ENCODE peak calls at places on chromosomes 16 and 17, in ten cellular contexts. One of them, this sample, is unnamed.

GRCh38 chr17:82160081-82160480 is 52.6 kb downstream of the CCDC57 start:
- DNase-seq in A549: no peak
- DNase-seq in right lobe of liver: no peak
- DNase-seq in fibroblast of lung: no peak
- DNase-seq in IMR-90: peak; percentile 66
- DNase-seq in tibial nerve: no peak
- DNase-seq in cardiac muscle cell: no peak
- DNase-seq in heart right ventricle: no peak
- DNase-seq in hepatocyte: no peak
- DNase-seq in pancreas: no peak
- DNase-seq in this sample: no peak

GRCh38 chr16:54266363-54266955 is 20.1 kb downstream of the IRX3 start:
- DNase-seq in A549: no peak
- DNase-seq in right lobe of liver: no peak
- DNase-seq in fibroblast of lung: no peak
- DNase-seq in IMR-90: no peak
- DNase-seq in tibial nerve: no peak
- DNase-seq in cardiac muscle cell: peak; percentile 57
- DNase-seq in heart right ventricle: no peak
- DNase-seq in hepatocyte: no peak
- DNase-seq in pancreas: no peak
- DNase-seq in this sample: peak; percentile 57

GRCh38 chr16:23368469-23368868 is 66.4 kb downstream of the SCNN1B start:
- DNase-seq in A549: no peak
- DNase-seq in right lobe of liver: no peak
- DNase-seq in fibroblast of lung: peak; percentile 7
- DNase-seq in IMR-90: peak; percentile 12
- DNase-seq in tibial nerve: no peak
- DNase-seq in cardiac muscle cell: no peak
- DNase-seq in heart right ventricle: no peak
- DNase-seq in hepatocyte: no peak
- DNase-seq in pancreas: no peak
- DNase-seq in this sample: no peak

GRCh38 chr16:68079616-68080344 is 5.4 kb upstream of the NFATC3 start:
- DNase-seq in A549: no peak
- DNase-seq in right lobe of liver: peak; percentile 87
- DNase-seq in fibroblast of lung: no peak
- DNase-seq in IMR-90: no peak
- DNase-seq in tibial nerve: peak; percentile 54
- DNase-seq in cardiac muscle cell: peak; percentile 68
- DNase-seq in heart right ventricle: peak; percentile 80
- DNase-seq in hepatocyte: peak; percentile 77
- DNase-seq in pancreas: peak; percentile 24
- DNase-seq in this sample: no peak

GRCh38 chr17:18205861-18206260 is 19.6 kb upstream of the LLGL1 start:
- DNase-seq in A549: no peak
- DNase-seq in right lobe of liver: no peak
- DNase-seq in fibroblast of lung: no peak
- DNase-seq in IMR-90: no peak
- DNase-seq in tibial nerve: no peak
- DNase-seq in cardiac muscle cell: no peak
- DNase-seq in heart right ventricle: no peak
- DNase-seq in hepatocyte: no peak
- DNase-seq in pancreas: no peak
- DNase-seq in this sample: no peak

GRCh38 chr17:48842746-48843145 is 11.9 kb downstream of the CALCOCO2 start:
- DNase-seq in A549: no peak
- DNase-seq in right lobe of liver: no peak
- DNase-seq in fibroblast of lung: no peak
- DNase-seq in IMR-90: peak; percentile 20
- DNase-seq in tibial nerve: no peak
- DNase-seq in cardiac muscle cell: no peak
- DNase-seq in heart right ventricle: no peak
- DNase-seq in hepatocyte: no peak
- DNase-seq in pancreas: no peak
- DNase-seq in this sample: no peak

GRCh38 chr17:12078791-12079190 is 58.1 kb downstream of the MAP2K4 start:
- DNase-seq in A549: no peak
- DNase-seq in right lobe of liver: no peak
- DNase-seq in fibroblast of lung: peak; percentile 89
- DNase-seq in IMR-90: peak; percentile 83
- DNase-seq in tibial nerve: no peak
- DNase-seq in cardiac muscle cell: peak; percentile 71
- DNase-seq in heart right ventricle: no peak
- DNase-seq in hepatocyte: no peak
- DNase-seq in pancreas: no peak
- DNase-seq in this sample: no peak

GRCh38 chr16:19997264-19997663 is 76.4 kb downstream of the GPR139 start:
- DNase-seq in A549: no peak
- DNase-seq in right lobe of liver: no peak
- DNase-seq in fibroblast of lung: no peak
- DNase-seq in IMR-90: no peak
- DNase-seq in tibial nerve: no peak
- DNase-seq in cardiac muscle cell: no peak
- DNase-seq in heart right ventricle: no peak
- DNase-seq in hepatocyte: peak; percentile 16
- DNase-seq in pancreas: no peak
- DNase-seq in this sample: no peak

GRCh38 chr16:68756250-68757051 is 19.4 kb downstream of the CDH1 start:
- DNase-seq in A549: peak; percentile 37
- DNase-seq in right lobe of liver: peak; percentile 40
- DNase-seq in fibroblast of lung: peak; percentile 12
- DNase-seq in IMR-90: no peak
- DNase-seq in tibial nerve: no peak
- DNase-seq in cardiac muscle cell: peak; percentile 40
- DNase-seq in heart right ventricle: no peak
- DNase-seq in hepatocyte: peak; percentile 87
- DNase-seq in pancreas: peak; percentile 82
- DNase-seq in this sample: no peak

GRCh38 chr17:39813631-39814030 is 50.5 kb downstream of the IKZF3 start:
- DNase-seq in A549: no peak
- DNase-seq in right lobe of liver: no peak
- DNase-seq in fibroblast of lung: no peak
- DNase-seq in IMR-90: no peak
- DNase-seq in tibial nerve: no peak
- DNase-seq in cardiac muscle cell: no peak
- DNase-seq in heart right ventricle: no peak
- DNase-seq in hepatocyte: no peak
- DNase-seq in pancreas: no peak
- DNase-seq in this sample: no peak

GRCh38 chr17:7208027-7208571 is 11.5 kb downstream of the DLG4 start:
- DNase-seq in A549: no peak
- DNase-seq in right lobe of liver: no peak
- DNase-seq in fibroblast of lung: no peak
- DNase-seq in IMR-90: no peak
- DNase-seq in tibial nerve: no peak
- DNase-seq in cardiac muscle cell: no peak
- DNase-seq in heart right ventricle: no peak
- DNase-seq in hepatocyte: no peak
- DNase-seq in pancreas: no peak
- DNase-seq in this sample: no peak

DNA sequence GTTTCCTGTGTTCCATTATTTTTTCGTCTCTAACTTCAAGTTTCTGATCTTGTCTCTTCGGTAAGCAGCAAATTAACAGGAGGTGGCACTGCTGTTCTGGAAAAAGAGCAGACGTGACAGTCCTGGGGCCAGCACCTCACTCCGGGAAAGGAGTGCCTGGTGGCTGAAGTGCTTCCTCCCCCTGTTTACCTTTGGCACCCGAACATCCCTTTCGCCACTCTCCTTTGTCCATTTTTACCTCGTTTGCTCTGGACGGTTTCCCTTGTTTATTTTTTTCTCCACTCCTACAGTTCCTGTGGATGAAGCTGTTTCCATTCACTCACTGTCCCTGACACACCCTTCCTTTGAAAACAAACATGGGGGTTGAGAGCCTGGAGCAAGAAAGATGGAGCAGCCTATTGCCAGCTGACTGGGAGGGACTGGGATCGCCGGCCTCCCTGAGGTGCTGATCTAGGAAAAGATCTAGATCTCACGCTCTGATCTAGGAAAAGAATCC is 12.6 kb downstream of the SAP30BP start:
- DNase-seq in A549: peak; percentile 89
- DNase-seq in right lobe of liver: peak; percentile 48
- DNase-seq in fibroblast of lung: peak; percentile 41
- DNase-seq in IMR-90: no peak
- DNase-seq in tibial nerve: peak; percentile 41
- DNase-seq in cardiac muscle cell: peak; percentile 31
- DNase-seq in heart right ventricle: no peak
- DNase-seq in hepatocyte: peak; percentile 41
- DNase-seq in pancreas: no peak
- DNase-seq in this sample: no peak
- TF ChIP-seq CTCF in A549: peak; percentile 96
- TF ChIP-seq CTCF in right lobe of liver: peak; percentile 36
- TF ChIP-seq CTCF in fibroblast of lung: no peak
- TF ChIP-seq CTCF in IMR-90: no peak
- TF ChIP-seq CTCF in tibial nerve: peak; percentile 45
- TF ChIP-seq CTCF in cardiac muscle cell: peak; percentile 13
- TF ChIP-seq CTCF in heart right ventricle: no peak
- TF ChIP-seq CTCF in hepatocyte: no peak
- TF ChIP-seq CTCF in pancreas: no peak
- TF ChIP-seq CTCF in this sample: peak; percentile 62

DNA sequence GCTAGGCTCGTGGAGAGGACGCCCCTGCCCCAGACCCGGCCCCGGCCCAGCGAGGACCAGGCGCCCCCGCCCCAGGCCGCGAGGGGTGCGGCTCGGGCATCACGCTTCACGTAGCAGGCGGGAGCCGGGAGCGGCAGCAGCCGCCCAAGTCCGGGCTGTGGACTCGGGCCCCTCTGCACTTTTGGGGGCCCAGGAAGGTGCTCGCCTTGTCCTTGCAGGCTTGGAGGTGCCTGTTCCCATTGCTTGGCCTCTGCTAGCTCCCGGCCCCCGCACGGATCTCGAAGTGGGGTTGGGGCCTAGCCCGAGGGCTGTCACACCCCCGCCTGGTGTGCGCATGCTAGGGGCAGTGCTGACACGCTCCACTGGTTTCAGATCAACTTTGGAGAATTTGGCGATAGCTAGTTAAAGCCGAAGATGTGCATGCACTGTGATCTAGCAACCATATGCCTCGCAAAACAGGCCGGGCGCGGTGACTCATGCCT is 55.7 kb downstream of the WSB1 start:
- DNase-seq in A549: no peak
- DNase-seq in right lobe of liver: no peak
- DNase-seq in fibroblast of lung: no peak
- DNase-seq in IMR-90: no peak
- DNase-seq in tibial nerve: no peak
- DNase-seq in cardiac muscle cell: no peak
- DNase-seq in heart right ventricle: no peak
- DNase-seq in hepatocyte: no peak
- DNase-seq in pancreas: no peak
- DNase-seq in this sample: no peak
- H3K27ac ChIP-seq in A549: peak overlapping the region; percentile 78
- H3K27ac ChIP-seq in right lobe of liver: peak overlapping the region; percentile 75
- H3K27ac ChIP-seq in fibroblast of lung: no peak overlapping the region
- H3K27ac ChIP-seq in IMR-90: no peak overlapping the region
- H3K27ac ChIP-seq in tibial nerve: peak overlapping the region; percentile 93
- H3K27ac ChIP-seq in cardiac muscle cell: no peak overlapping the region
- H3K27ac ChIP-seq in heart right ventricle: peak overlapping the region; percentile 64
- H3K27ac ChIP-seq in hepatocyte: peak overlapping the region; percentile 77
- H3K27ac ChIP-seq in pancreas: peak overlapping the region; percentile 72
- H3K27ac ChIP-seq in this sample: peak overlapping the region; percentile 88

DNA sequence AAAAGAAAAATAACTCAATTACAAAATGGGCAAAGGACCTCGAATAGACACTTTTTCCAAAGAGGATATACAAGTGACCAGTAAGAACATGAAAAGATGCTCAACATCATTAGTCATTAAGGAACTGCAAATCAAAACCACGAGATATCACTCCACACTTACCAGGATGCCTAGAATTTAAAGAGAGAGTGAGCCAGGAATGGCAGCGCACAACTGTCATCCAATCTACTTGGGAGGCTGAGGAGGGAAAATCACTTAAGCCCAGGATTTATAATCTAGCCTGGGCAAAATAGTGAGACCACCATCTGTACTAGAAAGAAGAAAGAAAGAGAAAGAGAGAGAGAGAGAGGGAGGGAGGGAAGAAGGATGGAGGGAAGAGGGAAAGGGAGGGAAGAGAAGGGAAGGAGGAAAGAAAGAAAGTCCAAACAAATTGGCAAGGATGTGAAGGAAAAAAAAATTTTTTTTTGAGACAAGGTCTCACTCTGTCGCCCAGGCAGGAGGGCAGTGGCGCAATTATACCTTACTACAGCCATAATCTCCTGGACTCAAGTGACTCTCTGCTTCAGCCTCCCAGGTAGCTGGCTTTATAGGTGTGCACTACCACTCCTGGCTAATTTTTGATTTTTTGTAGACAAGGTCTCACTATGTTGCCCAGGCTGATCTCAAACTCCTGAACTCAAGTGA is 22.6 kb downstream of the TBX2 start:
- DNase-seq in A549: no peak
- DNase-seq in right lobe of liver: no peak
- DNase-seq in fibroblast of lung: no peak
- DNase-seq in IMR-90: no peak
- DNase-seq in tibial nerve: no peak
- DNase-seq in cardiac muscle cell: no peak
- DNase-seq in heart right ventricle: no peak
- DNase-seq in hepatocyte: no peak
- DNase-seq in pancreas: no peak
- DNase-seq in this sample: no peak
- H3K4me1 ChIP-seq in A549: peaks cover 21% of the 10 kb centered on the region
- H3K4me1 ChIP-seq in right lobe of liver: no peaks in the 10 kb centered on the region
- H3K4me1 ChIP-seq in fibroblast of lung: peaks cover 2% of the 10 kb centered on the region
- H3K4me1 ChIP-seq in IMR-90: peaks cover 1% of the 10 kb centered on the region
- H3K4me1 ChIP-seq in tibial nerve: peaks cover 2% of the 10 kb centered on the region
- H3K4me1 ChIP-seq in cardiac muscle cell: no peaks in the 10 kb centered on the region
- H3K4me1 ChIP-seq in heart right ventricle: peaks cover 2% of the 10 kb centered on the region
- H3K4me1 ChIP-seq in hepatocyte: no peaks in the 10 kb centered on the region
- H3K4me1 ChIP-seq in pancreas: no peaks in the 10 kb centered on the region
- H3K4me1 ChIP-seq in this sample: no peaks in the 10 kb centered on the region

GRCh38 chr17:63578769-63579111 is 22.0 kb upstream of the TACO1 start:
- DNase-seq in A549: no peak
- DNase-seq in right lobe of liver: no peak
- DNase-seq in fibroblast of lung: no peak
- DNase-seq in IMR-90: no peak
- DNase-seq in tibial nerve: no peak
- DNase-seq in cardiac muscle cell: no peak
- DNase-seq in heart right ventricle: no peak
- DNase-seq in hepatocyte: peak; percentile 47
- DNase-seq in pancreas: no peak
- DNase-seq in this sample: no peak

GRCh38 chr17:63571632-63572310 is 21.5 kb downstream of the DCAF7 start:
- DNase-seq in A549: peak; percentile 21
- DNase-seq in right lobe of liver: no peak
- DNase-seq in fibroblast of lung: peak; percentile 76
- DNase-seq in IMR-90: peak; percentile 93
- DNase-seq in tibial nerve: no peak
- DNase-seq in cardiac muscle cell: peak; percentile 60
- DNase-seq in heart right ventricle: no peak
- DNase-seq in hepatocyte: no peak
- DNase-seq in pancreas: no peak
- DNase-seq in this sample: no peak

GRCh38 chr17:63568563-63568962 is 18.3 kb downstream of the DCAF7 start:
- DNase-seq in A549: no peak
- DNase-seq in right lobe of liver: no peak
- DNase-seq in fibroblast of lung: no peak
- DNase-seq in IMR-90: no peak
- DNase-seq in tibial nerve: no peak
- DNase-seq in cardiac muscle cell: no peak
- DNase-seq in heart right ventricle: no peak
- DNase-seq in hepatocyte: no peak
- DNase-seq in pancreas: no peak
- DNase-seq in this sample: no peak

GRCh38 chr17:63578027-63578768 is 22.5 kb upstream of the TACO1 start:
- DNase-seq in A549: no peak
- DNase-seq in right lobe of liver: no peak
- DNase-seq in fibroblast of lung: no peak
- DNase-seq in IMR-90: no peak
- DNase-seq in tibial nerve: no peak
- DNase-seq in cardiac muscle cell: no peak
- DNase-seq in heart right ventricle: no peak
- DNase-seq in hepatocyte: no peak
- DNase-seq in pancreas: no peak
- DNase-seq in this sample: no peak

GRCh38 chr17:63573634-63574033 is 23.4 kb downstream of the DCAF7 start:
- DNase-seq in A549: peak; percentile 21
- DNase-seq in right lobe of liver: no peak
- DNase-seq in fibroblast of lung: no peak
- DNase-seq in IMR-90: no peak
- DNase-seq in tibial nerve: no peak
- DNase-seq in cardiac muscle cell: peak; percentile 6
- DNase-seq in heart right ventricle: no peak
- DNase-seq in hepatocyte: no peak
- DNase-seq in pancreas: no peak
- DNase-seq in this sample: no peak
- TF ChIP-seq CTCF in A549: peak; percentile 38
- TF ChIP-seq CTCF in right lobe of liver: peak; percentile 37
- TF ChIP-seq CTCF in fibroblast of lung: peak; percentile 20
- TF ChIP-seq CTCF in IMR-90: peak; percentile 26
- TF ChIP-seq CTCF in tibial nerve: no peak
- TF ChIP-seq CTCF in cardiac muscle cell: peak; percentile 34
- TF ChIP-seq CTCF in heart right ventricle: no peak
- TF ChIP-seq CTCF in hepatocyte: peak; percentile 26
- TF ChIP-seq CTCF in pancreas: no peak
- TF ChIP-seq CTCF in this sample: peak; percentile 32

This sample was measured in right atrium auricular region.